ENCODE peak calls at places on chromosomes 6 and 20, in four cellular contexts. R is IMR-90, O is K562, K is GM12878. N is an unnamed sample.

GRCh38 chr6:133291671-133292070 is 50.5 kb downstream of the EYA4 start:
- DNase-seq in R (peak; percentile 31), K (no peak), O (no peak), N (no peak)

GRCh38 chr6:38018755-38019165 is 199.2 kb downstream of the ZFAND3 start:
- DNase-seq in O (no peak), K (no peak), R (no peak), N (no peak)

GRCh38 chr6:16446241-16446640 is 207.9 kb downstream of the GMPR start:
- DNase-seq in R (no peak), O (no peak), K (no peak), N (no peak)

GRCh38 chr6:16132909-16133308 is 4.0 kb downstream of the MYLIP start:
- DNase-seq in R (no peak), K (no peak), O (peak; percentile 37), N (no peak)

GRCh38 chr6:85677243-85677956 is 34.7 kb upstream of the SYNCRIP start:
- DNase-seq in R (no peak), K (no peak), O (peak; percentile 18), N (no peak)

GRCh38 chr20:17493173-17493572 is 38.0 kb downstream of the BFSP1 start:
- DNase-seq in K (no peak), O (no peak), R (no peak), N (no peak)

GRCh38 chr6:122033564-122034181 is 365.8 kb upstream of the HSF2 start:
- DNase-seq in K (no peak), R (peak; percentile 70), O (peak; percentile 14), N (no peak)

GRCh38 chr20:39181490-39181889 is 219.3 kb downstream of the DHX35 start:
- DNase-seq in K (no peak), R (no peak), O (no peak), N (no peak)

GRCh38 chr20:64071341-64072332 is 7.7 kb downstream of the RGS19 start:
- DNase-seq in O (no peak), K (no peak), R (no peak), N (no peak)

GRCh38 chr6:13715444-13715883 is 3.8 kb upstream of the RANBP9 start:
- DNase-seq in K (peak; percentile 37), O (peak; percentile 29), R (no peak), N (no peak)

GRCh38 chr20:48722737-48723191 is 105.0 kb downstream of the PREX1 start:
- DNase-seq in K (no peak), O (no peak), R (no peak), N (no peak)

GRCh38 chr6:106056738-106057390 is 29.3 kb upstream of the PRDM1 start:
- DNase-seq in K (no peak), R (no peak), O (no peak), N (no peak)

GRCh38 chr20:50694379-50695143 is 3.2 kb upstream of the RIPOR3 start:
- DNase-seq in O (no peak), R (peak; percentile 36), K (no peak), N (no peak)

GRCh38 chr20:63830821-63831593 is at the start of gene ZBTB46:
- DNase-seq in K (no peak), O (peak; percentile 77), R (peak; percentile 49), N (no peak)

GRCh38 chr6:154261688-154262397 is 94.8 kb downstream of the IPCEF1 start:
- DNase-seq in O (no peak), R (no peak), K (no peak), N (no peak)

GRCh38 chr20:9647741-9648140 is 133.4 kb downstream of the LAMP5 start:
- DNase-seq in K (no peak), R (no peak), O (no peak), N (no peak)

GRCh38 chr20:9646375-9646774 is 132.0 kb downstream of the LAMP5 start:
- DNase-seq in K (no peak), R (no peak), O (no peak), N (no peak)
- TF ChIP-seq CHD1 in K (no peak), R (no peak), O (no peak), N (no peak)

DNA sequence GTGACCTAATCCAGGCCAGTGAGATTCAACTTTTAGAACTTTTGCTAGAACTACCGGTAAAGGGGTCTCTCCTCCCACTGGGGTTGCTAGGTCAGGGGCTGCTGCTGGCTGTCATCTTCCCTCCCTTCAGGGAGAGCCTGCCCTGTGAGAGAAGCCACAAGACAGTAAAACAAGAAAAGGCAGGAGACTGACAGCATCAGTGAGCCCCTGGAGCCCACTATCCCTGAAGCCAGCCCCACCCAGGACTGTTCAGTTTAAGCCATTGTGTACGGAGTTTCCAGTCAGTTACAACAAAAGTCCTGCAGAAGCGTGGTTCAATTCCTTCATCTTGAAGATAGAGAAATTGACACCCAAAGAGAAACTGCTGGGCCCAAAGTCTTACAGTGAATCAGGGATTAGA is 7.9 kb upstream of the BMP7 start:
- DNase-seq in R (no peak), O (no peak), K (no peak), N (no peak)
- TF ChIP-seq CHD1 in R (no peak), O (no peak), K (no peak), N (no peak)

GRCh38 chr6:144346719-144347446 is 61.7 kb downstream of the UTRN start:
- DNase-seq in R (peak; percentile 84), O (no peak), K (no peak), N (no peak)
- TF ChIP-seq CHD1 in R (no peak), O (no peak), K (no peak), N (no peak)

GRCh38 chr6:36314221-36315014 is 22.3 kb downstream of the BNIP5 start:
- DNase-seq in K (no peak), O (no peak), R (no peak), N (peak; percentile 31)
- TF ChIP-seq CHD1 in K (no peak), O (no peak), R (no peak), N (no peak)

GRCh38 chr6:84428300-84428907 is 201.0 kb upstream of the CEP162 start:
- DNase-seq in R (peak; percentile 45), K (no peak), O (peak; percentile 69), N (peak; percentile 60)
- TF ChIP-seq CHD1 in R (no peak), K (no peak), O (no peak), N (no peak)

DNA sequence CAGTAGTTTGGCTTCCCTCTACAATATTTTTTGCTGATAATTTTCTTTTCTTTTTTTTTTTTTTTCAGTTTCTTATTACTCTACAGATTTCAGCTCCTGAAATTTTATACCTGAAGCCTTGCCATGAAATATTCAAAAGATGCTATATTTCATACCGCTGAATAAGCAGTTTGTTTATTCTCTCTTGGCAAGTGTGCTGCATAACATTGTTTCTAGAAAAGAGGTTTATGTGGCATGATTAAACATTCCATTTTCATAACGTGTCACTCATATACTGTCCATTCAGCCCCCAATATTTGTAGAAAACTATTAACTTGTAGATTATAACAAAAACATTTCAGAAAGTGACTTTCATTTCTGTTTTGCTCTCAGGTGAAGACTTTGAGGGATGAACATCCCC is 174.4 kb upstream of the NOX3 start:
- DNase-seq in R (peak; percentile 42), O (no peak), K (no peak), N (no peak)
- TF ChIP-seq CHD1 in R (no peak), O (no peak), K (no peak), N (no peak)

DNA sequence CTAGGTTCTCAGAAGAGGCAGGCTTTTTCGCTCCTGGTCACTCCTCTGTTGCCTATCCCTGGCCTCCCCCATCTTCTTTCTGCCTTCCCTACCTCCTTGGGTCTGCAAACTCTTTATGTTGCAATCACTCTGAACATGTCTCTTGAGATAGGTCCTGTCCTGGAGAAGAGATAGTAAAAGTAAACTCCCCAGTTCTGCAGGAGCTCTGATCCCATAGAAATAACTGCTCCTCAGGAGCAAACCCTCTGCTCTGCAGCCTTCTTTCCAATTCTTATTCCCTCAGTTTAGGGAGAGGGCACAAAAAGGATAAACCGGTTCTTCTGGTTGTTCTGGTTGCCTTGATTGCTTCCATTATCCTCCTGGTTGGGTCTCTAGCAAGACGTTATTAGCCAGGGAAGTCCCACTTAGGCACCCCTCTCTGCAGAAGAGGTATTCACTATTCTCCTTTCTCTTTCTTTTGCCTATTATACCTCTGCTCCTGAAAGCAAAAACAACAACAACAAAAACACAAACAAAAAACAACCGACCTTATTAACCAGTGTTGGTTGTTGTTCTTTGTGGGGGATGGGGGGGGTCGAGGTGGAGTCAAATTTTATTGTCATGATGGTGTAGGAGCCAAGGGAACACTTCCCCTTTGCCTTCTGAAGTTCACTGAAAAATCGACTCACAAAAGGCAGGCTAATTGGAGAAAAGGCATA is 973 bp downstream of the TRIM38 start:
- DNase-seq in K (no peak), O (peak; percentile 59), R (peak; percentile 16), N (peak; percentile 31)
- TF ChIP-seq CHD1 in K (no peak), O (no peak), R (no peak), N (no peak)